ENCODE peak calls at places on chromosomes 2 and 18, in seven cellular contexts. J, C, N, H, W, O and T are unnamed samples.

GRCh38 chr2:173355866-173356508 is 1.3 kb downstream of the CDCA7 start:
- DNase-seq in J (no peak), C (no peak), N (no peak), H (no peak), W (no peak), O (no peak), T (no peak)

GRCh38 chr2:196568506-196568905 is 71.0 kb upstream of the CCDC150 start:
- DNase-seq in J (no peak), C (no peak), N (no peak), H (no peak), W (no peak), O (no peak), T (no peak)

GRCh38 chr2:72892506-72893173 is 5.4 kb downstream of the SPR start:
- DNase-seq in J (peak), C (peak), N (peak), H (peak), W (peak), O (peak), T (peak)

GRCh38 chr2:236403811-236404210 is 139.6 kb upstream of the ASB18 start:
- DNase-seq in J (no peak), C (no peak), N (no peak), H (no peak), W (no peak), O (no peak), T (no peak)

GRCh38 chr2:234880551-234881211 is 71.1 kb upstream of the SH3BP4 start:
- DNase-seq in J (no peak), C (peak), N (peak), H (no peak), W (peak), O (peak), T (no peak)

GRCh38 chr18:23811176-23811575 is 121.9 kb downstream of the LAMA3 start:
- DNase-seq in J (no peak), C (no peak), N (no peak), H (no peak), W (no peak), O (no peak), T (no peak)

GRCh38 chr18:11505993-11506392 is 103.4 kb upstream of the SLC35G4 start:
- DNase-seq in J (no peak), C (no peak), N (no peak), H (no peak), W (no peak), O (no peak), T (no peak)

GRCh38 chr2:99085400-99085799 is 56.1 kb upstream of the C2orf15 start:
- DNase-seq in J (no peak), C (no peak), N (no peak), H (peak), W (peak), O (peak), T (peak)

GRCh38 chr18:70363861-70364260 is 75.0 kb downstream of the SOCS6 start:
- DNase-seq in J (no peak), C (no peak), N (peak), H (no peak), W (peak), O (no peak), T (no peak)

GRCh38 chr2:85862426-85862825 is 26.4 kb downstream of the ST3GAL5 start:
- DNase-seq in J (no peak), C (peak), N (no peak), H (no peak), W (no peak), O (no peak), T (no peak)

GRCh38 chr2:174332607-174333001 is 2.1 kb upstream of the SP9 start:
- DNase-seq in J (no peak), C (no peak), N (no peak), H (peak), W (no peak), O (no peak), T (no peak)

GRCh38 chr18:37567994-37568359 is 2.4 kb upstream of the CELF4 start:
- DNase-seq in J (no peak), C (no peak), N (no peak), H (no peak), W (no peak), O (no peak), T (no peak)

GRCh38 chr2:215816424-215816823 is 196.9 kb downstream of the MREG start:
- DNase-seq in J (no peak), C (no peak), N (no peak), H (no peak), W (no peak), O (no peak), T (no peak)

GRCh38 chr2:153497938-153498629 is 19.5 kb upstream of the RPRM start:
- DNase-seq in J (no peak), C (no peak), N (no peak), H (no peak), W (no peak), O (peak), T (no peak)

GRCh38 chr2:47907097-47907781 is 941 bp upstream of the FBXO11 start:
- DNase-seq in J (peak), C (no peak), N (peak), H (peak), W (peak), O (peak), T (peak)

GRCh38 chr2:237488901-237489860 is 2.1 kb downstream of the MLPH start:
- DNase-seq in J (no peak), C (peak), N (peak), H (no peak), W (peak), O (peak), T (peak)

GRCh38 chr2:156908825-156909224 is 348.7 kb upstream of the GALNT5 start:
- DNase-seq in J (no peak), C (peak), N (peak), H (no peak), W (peak), O (no peak), T (no peak)

GRCh38 chr2:108396845-108397244 is 19.1 kb downstream of the SULT1C4 start:
- DNase-seq in J (no peak), C (peak), N (peak), H (peak), W (peak), O (no peak), T (no peak)

GRCh38 chr2:163157411-163157810 is 318.8 kb upstream of the KCNH7 start:
- DNase-seq in J (no peak), C (peak), N (peak), H (no peak), W (peak), O (no peak), T (no peak)

GRCh38 chr2:172082944-172083718 is 2.2 kb upstream of the DLX1 start:
- DNase-seq in J (no peak), C (no peak), N (peak), H (peak), W (no peak), O (no peak), T (no peak)

GRCh38 chr2:3839489-3839888 is 136.1 kb downstream of the DCDC2C start:
- DNase-seq in J (no peak), C (no peak), N (no peak), H (peak), W (no peak), O (no peak), T (no peak)

GRCh38 chr2:104938226-104938941 is 84.5 kb downstream of the POU3F3 start:
- DNase-seq in J (no peak), C (no peak), N (no peak), H (no peak), W (no peak), O (no peak), T (no peak)

GRCh38 chr2:97784953-97785352 is 71.6 kb downstream of the ZAP70 start:
- DNase-seq in J (no peak), C (no peak), N (no peak), H (no peak), W (no peak), O (no peak), T (no peak)

GRCh38 chr2:31704561-31705212 is 123.9 kb upstream of the SRD5A2 start:
- DNase-seq in J (no peak), C (no peak), N (no peak), H (no peak), W (no peak), O (peak), T (no peak)

GRCh38 chr2:126187665-126188064 is 468.3 kb upstream of the GYPC start:
- DNase-seq in J (no peak), C (peak), N (no peak), H (no peak), W (no peak), O (no peak), T (no peak)

GRCh38 chr2:197269173-197269572 is 41.4 kb downstream of the ANKRD44 start:
- DNase-seq in J (no peak), C (peak), N (peak), H (no peak), W (peak), O (no peak), T (no peak)

GRCh38 chr18:48922801-48923730 is 27.7 kb downstream of the SMAD7 start:
- DNase-seq in J (peak), C (peak), N (peak), H (peak), W (peak), O (peak), T (no peak)

GRCh38 chr2:46010925-46011490 is 286.2 kb upstream of the EPAS1 start:
- DNase-seq in J (no peak), C (peak), N (peak), H (peak), W (peak), O (no peak), T (no peak)

GRCh38 chr2:98730053-98730850 is 680 bp downstream of the MGAT4A start:
- DNase-seq in J (peak), C (no peak), N (peak), H (peak), W (no peak), O (peak), T (peak)

GRCh38 chr18:13453714-13454113 is 235.2 kb downstream of the LDLRAD4 start:
- DNase-seq in J (no peak), C (no peak), N (no peak), H (no peak), W (no peak), O (no peak), T (no peak)

GRCh38 chr2:175010848-175011254 is 5.7 kb upstream of the CHN1 start:
- DNase-seq in J (no peak), C (no peak), N (no peak), H (no peak), W (no peak), O (no peak), T (no peak)

DNA sequence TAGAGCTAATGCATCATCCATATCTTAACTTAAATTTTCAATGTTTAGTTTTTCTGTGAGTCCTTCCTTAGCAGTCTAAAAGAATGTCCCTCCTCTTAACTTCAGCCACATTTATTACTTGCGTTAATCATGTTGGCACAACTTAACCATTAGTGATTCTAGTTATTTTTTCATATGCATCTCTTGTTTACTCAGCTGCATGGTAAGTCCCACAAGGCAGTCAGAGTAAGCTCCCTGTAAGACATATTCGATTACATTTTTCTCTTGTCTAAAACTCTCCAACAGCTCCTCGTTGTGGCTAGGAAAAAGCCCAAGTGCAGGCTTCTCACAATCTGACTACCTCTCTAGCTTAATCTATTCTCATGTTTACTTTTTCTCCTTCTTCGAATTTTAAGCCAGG is 2045.3 kb upstream of the PIK3C3 start:
- DNase-seq in J (no peak), C (peak), N (no peak), H (no peak), W (peak), O (no peak), T (no peak)
- H3K4me3 ChIP-seq in J (no peak), C (no peak), N (no peak), H (no peak), W (no peak), O (no peak), T (no peak)

GRCh38 chr2:205998601-205999000 is 87.4 kb downstream of the INO80D start:
- DNase-seq in J (no peak), C (peak), N (no peak), H (no peak), W (peak), O (no peak), T (no peak)

GRCh38 chr2:206004004-206004693 is 81.8 kb downstream of the INO80D start:
- DNase-seq in J (no peak), C (no peak), N (no peak), H (peak), W (peak), O (peak), T (peak)
- TF ChIP-seq CTCF in J (no peak), C (peak), N (peak), H (peak), W (peak), O (no peak), T (peak)

GRCh38 chr2:11688222-11689069 is 18.5 kb upstream of the NTSR2 start:
- DNase-seq in J (peak), C (peak), N (peak), H (peak), W (peak), O (peak), T (peak)
- H3K4me3 ChIP-seq in J (peak), C (peak), N (peak), H (peak), W (peak), O (no peak), T (no peak)

GRCh38 chr2:124815386-124815785 is 790.3 kb downstream of the CNTNAP5 start:
- DNase-seq in J (peak), C (no peak), N (no peak), H (no peak), W (no peak), O (no peak), T (no peak)

GRCh38 chr2:124804014-124804940 is 779.2 kb downstream of the CNTNAP5 start:
- DNase-seq in J (no peak), C (no peak), N (peak), H (peak), W (peak), O (peak), T (no peak)

GRCh38 chr2:124805060-124805459 is 780.0 kb downstream of the CNTNAP5 start:
- DNase-seq in J (no peak), C (no peak), N (no peak), H (no peak), W (no peak), O (no peak), T (no peak)

GRCh38 chr2:124816007-124816406 is 790.9 kb downstream of the CNTNAP5 start:
- DNase-seq in J (no peak), C (no peak), N (no peak), H (no peak), W (no peak), O (no peak), T (no peak)

GRCh38 chr2:124810132-124810531 is 785.0 kb downstream of the CNTNAP5 start:
- DNase-seq in J (no peak), C (no peak), N (no peak), H (peak), W (peak), O (peak), T (no peak)
- TF ChIP-seq CTCF in J (no peak), C (peak), N (no peak), H (peak), W (no peak), O (no peak), T (no peak)

GRCh38 chr2:192194866-192195547 is at the start of gene TMEFF2:
- DNase-seq in J (peak), C (peak), N (peak), H (peak), W (peak), O (peak), T (peak)
- H3K4me3 ChIP-seq in J (peak), C (peak), N (peak), H (peak), W (peak), O (no peak), T (peak)

GRCh38 chr2:26770986-26771586 is 7.0 kb downstream of the SLC35F6 start:
- DNase-seq in J (no peak), C (peak), N (peak), H (no peak), W (peak), O (peak), T (peak)
- TF ChIP-seq CTCF in J (peak), C (peak), N (peak), H (peak), W (peak), O (no peak), T (peak)